ENCODE peak calls at places on chromosomes 2 and 18, in ten cellular contexts. P, J, T, Z, U, W, D, O, L and V are unnamed samples.

GRCh38 chr2:9592699-9593098 is 37.1 kb upstream of the ADAM17 start:
- DNase-seq in P (no peak), J (peak; percentile 20), T (no peak), Z (no peak), U (no peak), W (no peak), D (no peak), O (no peak), L (no peak), V (no peak)

GRCh38 chr2:175030380-175031271 is 25.4 kb upstream of the CHN1 start:
- DNase-seq in P (peak; percentile 4), J (peak; percentile 58), T (no peak), Z (peak; percentile 18), U (peak; percentile 59), W (peak; percentile 50), D (no peak), O (peak; percentile 13), L (peak; percentile 81), V (peak; percentile 56)

GRCh38 chr2:136217990-136218389 is 100.0 kb upstream of the CXCR4 start:
- DNase-seq in P (no peak), J (no peak), T (no peak), Z (no peak), U (no peak), W (no peak), D (no peak), O (no peak), L (no peak), V (no peak)

GRCh38 chr18:62717850-62718229 is 2.5 kb downstream of the PHLPP1 start:
- DNase-seq in P (no peak), J (peak; percentile 26), T (no peak), Z (no peak), U (no peak), W (no peak), D (no peak), O (no peak), L (peak; percentile 64), V (peak; percentile 45)

GRCh38 chr2:86223682-86224560 is 24.7 kb downstream of the MRPL35 start:
- DNase-seq in P (no peak), J (peak; percentile 59), T (no peak), Z (no peak), U (peak; percentile 78), W (no peak), D (no peak), O (no peak), L (peak; percentile 35), V (peak; percentile 84)

GRCh38 chr18:13611058-13611615 is 115.2 kb downstream of the FAM210A start:
- DNase-seq in P (peak; percentile 51), J (peak; percentile 13), T (no peak), Z (peak; percentile 38), U (no peak), W (no peak), D (no peak), O (peak; percentile 45), L (peak; percentile 24), V (peak; percentile 57)

GRCh38 chr18:26894006-26894405 is 28.5 kb upstream of the AQP4 start:
- DNase-seq in P (no peak), J (no peak), T (no peak), Z (no peak), U (no peak), W (no peak), D (no peak), O (no peak), L (no peak), V (no peak)

GRCh38 chr18:42087195-42087594 is 132.2 kb downstream of the PIK3C3 start:
- DNase-seq in P (no peak), J (no peak), T (no peak), Z (no peak), U (no peak), W (no peak), D (no peak), O (no peak), L (no peak), V (no peak)

GRCh38 chr2:241871538-241872312 is 2.2 kb downstream of the RTP5 start:
- DNase-seq in P (no peak), J (no peak), T (peak; percentile 80), Z (no peak), U (no peak), W (no peak), D (no peak), O (no peak), L (no peak), V (no peak)

GRCh38 chr18:74273394-74273793 is 18.4 kb downstream of the CYB5A start:
- DNase-seq in P (no peak), J (no peak), T (no peak), Z (no peak), U (no peak), W (no peak), D (no peak), O (no peak), L (no peak), V (no peak)

DNA sequence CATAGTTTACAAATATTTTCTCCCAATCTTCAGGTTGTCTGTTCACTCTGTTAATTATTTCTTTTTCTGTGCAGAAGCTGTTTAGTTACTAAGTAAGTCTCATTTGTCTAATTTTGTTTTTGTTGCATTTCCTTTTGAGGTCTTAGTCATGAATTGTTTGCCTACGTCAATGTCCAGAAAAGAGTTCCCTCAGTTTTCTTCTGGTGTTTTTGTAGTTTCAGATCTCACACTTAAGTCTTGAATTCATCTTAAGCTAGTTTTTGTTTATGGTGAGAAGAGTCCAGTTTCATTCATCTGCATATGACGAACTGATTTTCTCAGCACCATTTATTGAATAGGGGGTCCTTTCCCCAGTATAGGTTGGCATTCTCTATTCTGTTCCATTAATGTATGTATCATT is 1252.2 kb upstream of the TMEFF2 start:
- DNase-seq in P (no peak), J (no peak), T (no peak), Z (no peak), U (no peak), W (no peak), D (no peak), O (no peak), L (no peak), V (no peak)
- TF ChIP-seq CTCF in P (no peak), J (no peak), T (no peak), Z (no peak), U (no peak), W (no peak), D (no peak), O (no peak), L (no peak), V (no peak)

GRCh38 chr2:231925303-231926179 is 655 bp downstream of the NPPC start:
- DNase-seq in P (peak; percentile 60), J (peak; percentile 83), T (peak; percentile 94), Z (peak; percentile 66), U (peak; percentile 82), W (peak; percentile 93), D (no peak), O (peak; percentile 83), L (peak; percentile 93), V (peak; percentile 91)

GRCh38 chr2:231926180-231926741 is at the start of gene NPPC:
- DNase-seq in P (no peak), J (peak; percentile 54), T (peak; percentile 79), Z (no peak), U (peak; percentile 89), W (peak; percentile 76), D (no peak), O (no peak), L (peak; percentile 47), V (peak; percentile 61)

GRCh38 chr2:231923951-231924888 is 2.0 kb downstream of the NPPC start:
- DNase-seq in P (no peak), J (no peak), T (no peak), Z (no peak), U (no peak), W (peak; percentile 17), D (no peak), O (no peak), L (no peak), V (no peak)

GRCh38 chr2:231922945-231923344 is 3.3 kb downstream of the NPPC start:
- DNase-seq in P (no peak), J (no peak), T (no peak), Z (no peak), U (no peak), W (no peak), D (no peak), O (no peak), L (no peak), V (no peak)

DNA sequence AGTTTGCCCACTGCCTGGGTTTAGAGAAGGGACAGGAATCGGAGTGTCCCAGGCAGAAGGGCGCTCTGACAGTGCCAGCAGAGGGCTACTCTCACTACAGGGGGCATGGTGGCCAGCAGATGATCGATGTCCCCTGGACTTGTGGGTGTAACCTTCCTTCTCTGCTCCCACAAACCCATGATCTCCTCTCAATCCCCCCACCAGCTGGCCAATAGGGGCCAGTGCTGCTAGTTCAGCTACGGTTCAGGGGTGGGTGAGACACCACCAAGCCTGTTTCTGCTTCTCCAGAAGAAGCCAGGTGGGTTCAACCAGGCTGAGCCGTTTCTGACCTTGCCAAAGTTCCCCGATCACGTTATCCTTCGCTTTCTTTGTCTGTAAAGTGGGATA is 1.3 kb downstream of the NPPC start:
- DNase-seq in P (no peak), J (no peak), T (no peak), Z (no peak), U (peak; percentile 23), W (no peak), D (no peak), O (no peak), L (no peak), V (no peak)
- H3K4me3 ChIP-seq in P (peak overlapping the region; percentile 60), J (no peak overlapping the region), T (no peak overlapping the region), Z (peak overlapping the region; percentile 50), U (peak overlapping the region; percentile 49), W (no peak overlapping the region), D (no peak overlapping the region), O (no peak overlapping the region), L (no peak overlapping the region), V (no peak overlapping the region)

DNA sequence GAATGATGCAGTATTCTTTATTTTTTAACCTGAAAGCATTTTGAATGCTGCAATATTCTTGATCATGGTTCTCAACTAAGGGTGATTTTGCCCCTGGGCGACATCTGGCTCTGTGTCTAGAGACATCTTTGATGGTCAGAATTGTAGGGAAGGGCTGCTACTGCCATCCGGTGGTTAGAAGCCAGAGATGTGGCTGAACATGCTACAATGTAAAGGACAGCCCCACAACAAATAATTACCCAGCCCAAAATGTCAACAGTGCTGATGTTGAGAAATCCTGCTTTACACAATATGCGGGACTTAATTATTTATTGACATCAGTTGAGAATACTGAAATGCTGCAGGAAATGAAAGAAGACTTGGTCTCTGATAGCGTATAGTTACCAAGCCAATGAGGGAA is 37.5 kb upstream of the SERPINB2 start:
- DNase-seq in P (no peak), J (peak; percentile 31), T (no peak), Z (no peak), U (peak; percentile 72), W (no peak), D (no peak), O (no peak), L (peak; percentile 51), V (peak; percentile 53)
- TF ChIP-seq CTCF in P (peak; percentile 11), J (peak; percentile 53), T (no peak), Z (no peak), U (peak; percentile 77), W (no peak), D (peak; percentile 64), O (no peak), L (peak; percentile 79), V (peak; percentile 49)

GRCh38 chr2:230824406-230824978 is 40.2 kb upstream of the ITM2C start:
- DNase-seq in P (peak; percentile 55), J (peak; percentile 81), T (no peak), Z (peak; percentile 31), U (peak; percentile 62), W (peak; percentile 46), D (peak; percentile 45), O (peak; percentile 45), L (peak; percentile 89), V (peak; percentile 88)
- H3K4me3 ChIP-seq in P (peak overlapping the region; percentile 32), J (peak overlapping the region; percentile 46), T (no peak overlapping the region), Z (peak overlapping the region; percentile 18), U (no peak overlapping the region), W (no peak overlapping the region), D (no peak overlapping the region), O (no peak overlapping the region), L (peak overlapping the region; percentile 41), V (peak overlapping the region; percentile 41)

GRCh38 chr2:36333350-36334012 is 22.1 kb upstream of the CRIM1 start:
- DNase-seq in P (no peak), J (no peak), T (no peak), Z (no peak), U (no peak), W (no peak), D (no peak), O (no peak), L (no peak), V (no peak)
- TF ChIP-seq CTCF in P (no peak), J (no peak), T (no peak), Z (no peak), U (peak; percentile 36), W (no peak), D (no peak), O (no peak), L (peak; percentile 5), V (no peak)